ENCODE peak calls at places on chromosomes 3 and 15, in nine cellular contexts. One of them, this sample, is unnamed.

GRCh38 chr3:76942096-76942495 is 97.8 kb upstream of the ROBO2 start:
- DNase-seq in HS-5: no peak
- DNase-seq in SW 1271: no peak
- DNase-seq in iris pigment epithelial cell: no peak
- DNase-seq in naive thymus-derived CD4-positive, alpha-beta T cell: no peak
- DNase-seq in posterior vena cava: no peak
- DNase-seq in activated effector memory CD4-positive, alpha-beta T cell treated with anti-CD3 and anti-CD28 coated beads, Interleukin-2, amount 50 U/mL, for 16 hours: no peak
- DNase-seq in GM12865: no peak
- DNase-seq in AG10803: no peak
- DNase-seq in this sample: no peak

GRCh38 chr3:25120666-25121065 is 307.4 kb upstream of the RARB start:
- DNase-seq in HS-5: no peak
- DNase-seq in SW 1271: no peak
- DNase-seq in iris pigment epithelial cell: no peak
- DNase-seq in naive thymus-derived CD4-positive, alpha-beta T cell: no peak
- DNase-seq in posterior vena cava: no peak
- DNase-seq in activated effector memory CD4-positive, alpha-beta T cell treated with anti-CD3 and anti-CD28 coated beads, Interleukin-2, amount 50 U/mL, for 16 hours: no peak
- DNase-seq in GM12865: no peak
- DNase-seq in AG10803: no peak
- DNase-seq in this sample: no peak

GRCh38 chr15:87716422-87716821 is 540.1 kb downstream of the NTRK3 start:
- DNase-seq in HS-5: no peak
- DNase-seq in SW 1271: no peak
- DNase-seq in iris pigment epithelial cell: no peak
- DNase-seq in naive thymus-derived CD4-positive, alpha-beta T cell: no peak
- DNase-seq in posterior vena cava: no peak
- DNase-seq in activated effector memory CD4-positive, alpha-beta T cell treated with anti-CD3 and anti-CD28 coated beads, Interleukin-2, amount 50 U/mL, for 16 hours: no peak
- DNase-seq in GM12865: no peak
- DNase-seq in AG10803: no peak
- DNase-seq in this sample: no peak

GRCh38 chr3:81929697-81930096 is 168.3 kb upstream of the GBE1 start:
- DNase-seq in HS-5: no peak
- DNase-seq in SW 1271: no peak
- DNase-seq in iris pigment epithelial cell: no peak
- DNase-seq in naive thymus-derived CD4-positive, alpha-beta T cell: no peak
- DNase-seq in posterior vena cava: no peak
- DNase-seq in activated effector memory CD4-positive, alpha-beta T cell treated with anti-CD3 and anti-CD28 coated beads, Interleukin-2, amount 50 U/mL, for 16 hours: no peak
- DNase-seq in GM12865: no peak
- DNase-seq in AG10803: no peak
- DNase-seq in this sample: no peak

GRCh38 chr15:75731248-75732100 is 18.8 kb upstream of the CSPG4 start:
- DNase-seq in HS-5: no peak
- DNase-seq in SW 1271: no peak
- DNase-seq in iris pigment epithelial cell: peak
- DNase-seq in naive thymus-derived CD4-positive, alpha-beta T cell: no peak
- DNase-seq in posterior vena cava: peak
- DNase-seq in activated effector memory CD4-positive, alpha-beta T cell treated with anti-CD3 and anti-CD28 coated beads, Interleukin-2, amount 50 U/mL, for 16 hours: peak
- DNase-seq in GM12865: no peak
- DNase-seq in AG10803: peak
- DNase-seq in this sample: no peak

GRCh38 chr15:87131067-87131466 is 1051.4 kb downstream of the AGBL1 start:
- DNase-seq in HS-5: no peak
- DNase-seq in SW 1271: no peak
- DNase-seq in iris pigment epithelial cell: no peak
- DNase-seq in naive thymus-derived CD4-positive, alpha-beta T cell: no peak
- DNase-seq in posterior vena cava: no peak
- DNase-seq in activated effector memory CD4-positive, alpha-beta T cell treated with anti-CD3 and anti-CD28 coated beads, Interleukin-2, amount 50 U/mL, for 16 hours: no peak
- DNase-seq in GM12865: no peak
- DNase-seq in AG10803: no peak
- DNase-seq in this sample: no peak

GRCh38 chr15:81229596-81229995 is 32.9 kb downstream of the IL16 start:
- DNase-seq in HS-5: no peak
- DNase-seq in SW 1271: no peak
- DNase-seq in iris pigment epithelial cell: no peak
- DNase-seq in naive thymus-derived CD4-positive, alpha-beta T cell: no peak
- DNase-seq in posterior vena cava: peak
- DNase-seq in activated effector memory CD4-positive, alpha-beta T cell treated with anti-CD3 and anti-CD28 coated beads, Interleukin-2, amount 50 U/mL, for 16 hours: no peak
- DNase-seq in GM12865: no peak
- DNase-seq in AG10803: peak
- DNase-seq in this sample: no peak

GRCh38 chr3:157700405-157700804 is 197.2 kb upstream of the VEPH1 start:
- DNase-seq in HS-5: no peak
- DNase-seq in SW 1271: no peak
- DNase-seq in iris pigment epithelial cell: peak
- DNase-seq in naive thymus-derived CD4-positive, alpha-beta T cell: no peak
- DNase-seq in posterior vena cava: no peak
- DNase-seq in activated effector memory CD4-positive, alpha-beta T cell treated with anti-CD3 and anti-CD28 coated beads, Interleukin-2, amount 50 U/mL, for 16 hours: no peak
- DNase-seq in GM12865: no peak
- DNase-seq in AG10803: no peak
- DNase-seq in this sample: peak

GRCh38 chr3:114320251-114320650 is 26.4 kb downstream of the TIGIT start:
- DNase-seq in HS-5: no peak
- DNase-seq in SW 1271: no peak
- DNase-seq in iris pigment epithelial cell: no peak
- DNase-seq in naive thymus-derived CD4-positive, alpha-beta T cell: no peak
- DNase-seq in posterior vena cava: no peak
- DNase-seq in activated effector memory CD4-positive, alpha-beta T cell treated with anti-CD3 and anti-CD28 coated beads, Interleukin-2, amount 50 U/mL, for 16 hours: no peak
- DNase-seq in GM12865: no peak
- DNase-seq in AG10803: no peak
- DNase-seq in this sample: no peak

GRCh38 chr3:57073628-57074027 is 13.2 kb downstream of the SPATA12 start:
- DNase-seq in HS-5: no peak
- DNase-seq in SW 1271: no peak
- DNase-seq in iris pigment epithelial cell: no peak
- DNase-seq in naive thymus-derived CD4-positive, alpha-beta T cell: no peak
- DNase-seq in posterior vena cava: no peak
- DNase-seq in activated effector memory CD4-positive, alpha-beta T cell treated with anti-CD3 and anti-CD28 coated beads, Interleukin-2, amount 50 U/mL, for 16 hours: no peak
- DNase-seq in GM12865: no peak
- DNase-seq in AG10803: no peak
- DNase-seq in this sample: no peak

GRCh38 chr15:41695750-41696436 is 35.7 kb downstream of the MGA start:
- DNase-seq in HS-5: no peak
- DNase-seq in SW 1271: no peak
- DNase-seq in iris pigment epithelial cell: peak
- DNase-seq in naive thymus-derived CD4-positive, alpha-beta T cell: peak
- DNase-seq in posterior vena cava: no peak
- DNase-seq in activated effector memory CD4-positive, alpha-beta T cell treated with anti-CD3 and anti-CD28 coated beads, Interleukin-2, amount 50 U/mL, for 16 hours: peak
- DNase-seq in GM12865: peak
- DNase-seq in AG10803: no peak
- DNase-seq in this sample: peak

GRCh38 chr3:136070953-136071949 is 105.7 kb downstream of the PPP2R3A start:
- DNase-seq in HS-5: no peak
- DNase-seq in SW 1271: no peak
- DNase-seq in iris pigment epithelial cell: peak
- DNase-seq in naive thymus-derived CD4-positive, alpha-beta T cell: no peak
- DNase-seq in posterior vena cava: no peak
- DNase-seq in activated effector memory CD4-positive, alpha-beta T cell treated with anti-CD3 and anti-CD28 coated beads, Interleukin-2, amount 50 U/mL, for 16 hours: no peak
- DNase-seq in GM12865: peak
- DNase-seq in AG10803: peak
- DNase-seq in this sample: no peak

GRCh38 chr3:72160351-72160750 is 375.4 kb upstream of the PROK2 start:
- DNase-seq in HS-5: no peak
- DNase-seq in SW 1271: no peak
- DNase-seq in iris pigment epithelial cell: no peak
- DNase-seq in naive thymus-derived CD4-positive, alpha-beta T cell: no peak
- DNase-seq in posterior vena cava: no peak
- DNase-seq in activated effector memory CD4-positive, alpha-beta T cell treated with anti-CD3 and anti-CD28 coated beads, Interleukin-2, amount 50 U/mL, for 16 hours: no peak
- DNase-seq in GM12865: no peak
- DNase-seq in AG10803: peak
- DNase-seq in this sample: no peak

GRCh38 chr3:144028798-144029411 is 57.3 kb downstream of the DIPK2A start:
- DNase-seq in HS-5: no peak
- DNase-seq in SW 1271: no peak
- DNase-seq in iris pigment epithelial cell: no peak
- DNase-seq in naive thymus-derived CD4-positive, alpha-beta T cell: no peak
- DNase-seq in posterior vena cava: no peak
- DNase-seq in activated effector memory CD4-positive, alpha-beta T cell treated with anti-CD3 and anti-CD28 coated beads, Interleukin-2, amount 50 U/mL, for 16 hours: no peak
- DNase-seq in GM12865: peak
- DNase-seq in AG10803: peak
- DNase-seq in this sample: no peak

GRCh38 chr3:141047168-141047567 is 4.0 kb upstream of the SPSB4 start:
- DNase-seq in HS-5: no peak
- DNase-seq in SW 1271: no peak
- DNase-seq in iris pigment epithelial cell: no peak
- DNase-seq in naive thymus-derived CD4-positive, alpha-beta T cell: no peak
- DNase-seq in posterior vena cava: no peak
- DNase-seq in activated effector memory CD4-positive, alpha-beta T cell treated with anti-CD3 and anti-CD28 coated beads, Interleukin-2, amount 50 U/mL, for 16 hours: no peak
- DNase-seq in GM12865: no peak
- DNase-seq in AG10803: no peak
- DNase-seq in this sample: peak

GRCh38 chr3:20682573-20682972 is 496.6 kb upstream of the SGO1 start:
- DNase-seq in HS-5: no peak
- DNase-seq in SW 1271: no peak
- DNase-seq in iris pigment epithelial cell: no peak
- DNase-seq in naive thymus-derived CD4-positive, alpha-beta T cell: no peak
- DNase-seq in posterior vena cava: no peak
- DNase-seq in activated effector memory CD4-positive, alpha-beta T cell treated with anti-CD3 and anti-CD28 coated beads, Interleukin-2, amount 50 U/mL, for 16 hours: no peak
- DNase-seq in GM12865: no peak
- DNase-seq in AG10803: no peak
- DNase-seq in this sample: no peak

This sample was measured in HCT116.